ENCODE peak calls at places on chromosomes 5 and 9, in four cellular contexts. A, S, U and R are unnamed samples.

GRCh38 chr9:91914404-91914803 is 35.6 kb downstream of the ROR2 start:
- DNase-seq in A (no peak), S (peak; percentile 46), U (no peak), R (peak; percentile 64)

GRCh38 chr9:121915304-121915625 is 177.8 kb downstream of the TTLL11 start:
- DNase-seq in A (no peak), S (no peak), U (no peak), R (no peak)

GRCh38 chr9:2788948-2789347 is 54.9 kb downstream of the PUM3 start:
- DNase-seq in A (no peak), S (no peak), U (no peak), R (no peak)

GRCh38 chr9:94554439-94555331 is at the start of gene PCAT7:
- DNase-seq in A (peak; percentile 56), S (peak; percentile 78), U (peak; percentile 84), R (peak; percentile 72)

GRCh38 chr9:76744336-76744735 is 19.9 kb upstream of the PCA3 start:
- DNase-seq in A (no peak), S (no peak), U (no peak), R (no peak)

GRCh38 chr5:163569284-163569683 is 63.9 kb downstream of the MAT2B start:
- DNase-seq in A (peak; percentile 51), S (no peak), U (no peak), R (no peak)

GRCh38 chr5:110414360-110414759 is 312.1 kb downstream of the TMEM232 start:
- DNase-seq in A (no peak), S (no peak), U (peak; percentile 8), R (no peak)

GRCh38 chr9:6758418-6759113 is 793 bp downstream of the KDM4C start:
- DNase-seq in A (peak; percentile 61), S (peak; percentile 56), U (peak; percentile 49), R (peak; percentile 32)

GRCh38 chr5:95487880-95488279 is 66.9 kb downstream of the SKIC3 start:
- DNase-seq in A (no peak), S (no peak), U (no peak), R (no peak)

GRCh38 chr9:84781431-84781830 is 111.9 kb downstream of the NTRK2 start:
- DNase-seq in A (peak; percentile 15), S (peak; percentile 19), U (peak; percentile 23), R (no peak)

GRCh38 chr5:128284236-128284635 is 200.7 kb downstream of the SLC12A2 start:
- DNase-seq in A (no peak), S (no peak), U (no peak), R (no peak)

GRCh38 chr9:126415741-126416370 is 89.2 kb downstream of the MVB12B start:
- DNase-seq in A (no peak), S (no peak), U (no peak), R (no peak)

GRCh38 chr5:65907138-65907537 is 19.2 kb upstream of the ERBIN start:
- DNase-seq in A (no peak), S (no peak), U (no peak), R (no peak)

GRCh38 chr5:170273968-170274710 is 23.4 kb downstream of the LCP2 start:
- DNase-seq in A (peak; percentile 42), S (peak; percentile 72), U (no peak), R (peak; percentile 67)

GRCh38 chr5:106699198-106699597 is 971.5 kb downstream of the EFNA5 start:
- DNase-seq in A (no peak), S (peak; percentile 69), U (no peak), R (no peak)

GRCh38 chr9:20994486-20994885 is 37.0 kb downstream of the HACD4 start:
- DNase-seq in A (no peak), S (no peak), U (no peak), R (no peak)

GRCh38 chr5:168865973-168866372 is 286.8 kb upstream of the PANK3 start:
- DNase-seq in A (no peak), S (peak; percentile 48), U (no peak), R (no peak)

GRCh38 chr5:5418006-5418405 is 4.5 kb upstream of the ICE1 start:
- DNase-seq in A (no peak), S (no peak), U (no peak), R (no peak)

GRCh38 chr5:54176066-54176835 is 134.1 kb downstream of the ARL15 start:
- DNase-seq in A (no peak), S (no peak), U (no peak), R (no peak)

GRCh38 chr9:9499546-9499945 is 1113.3 kb downstream of the PTPRD start:
- DNase-seq in A (no peak), S (no peak), U (no peak), R (no peak)

GRCh38 chr5:127694518-127695171 is 8.5 kb upstream of the CCDC192 start:
- DNase-seq in A (no peak), S (no peak), U (no peak), R (no peak)

GRCh38 chr5:159906463-159906862 is 9.8 kb upstream of the ADRA1B start:
- DNase-seq in A (no peak), S (no peak), U (no peak), R (no peak)

GRCh38 chr5:174556756-174557155 is 167.6 kb upstream of the MSX2 start:
- DNase-seq in A (no peak), S (no peak), U (no peak), R (no peak)

GRCh38 chr9:90466481-90466880 is 176.1 kb downstream of the DIRAS2 start:
- DNase-seq in A (no peak), S (no peak), U (no peak), R (no peak)

GRCh38 chr5:149221326-149221725 is 50.3 kb upstream of the AFAP1L1 start:
- DNase-seq in A (no peak), S (no peak), U (peak; percentile 18), R (no peak)

DNA sequence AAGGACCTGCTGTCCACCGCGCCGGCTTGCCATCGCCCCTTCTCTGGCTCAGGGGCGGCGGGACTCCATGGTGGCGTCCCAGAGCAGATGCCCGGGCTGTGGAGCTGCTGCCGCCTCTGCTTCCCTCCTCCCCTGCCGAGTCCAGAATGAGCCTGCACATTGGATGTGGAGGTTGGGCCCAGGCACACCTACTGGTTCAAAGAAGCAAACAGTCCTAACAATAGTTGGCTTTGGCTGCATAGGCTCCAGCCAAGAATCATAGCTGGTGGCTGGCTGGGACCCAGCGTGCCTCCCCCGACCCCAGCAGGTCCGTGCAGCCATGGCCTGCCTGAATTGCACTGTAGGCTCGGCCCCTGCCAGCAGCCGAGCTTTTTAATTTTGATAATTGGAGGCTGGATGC is 25.8 kb downstream of the ADAMTSL2 start:
- DNase-seq in A (no peak), S (no peak), U (no peak), R (no peak)
- TF ChIP-seq FOXJ3 in A (no peak), S (no peak), U (no peak), R (no peak)

GRCh38 chr5:135534609-135535419 is 950 bp downstream of the NEUROG1 start:
- DNase-seq in A (peak; percentile 52), S (peak; percentile 69), U (no peak), R (no peak)

GRCh38 chr5:135533794-135534193 is 2.0 kb downstream of the NEUROG1 start:
- DNase-seq in A (no peak), S (no peak), U (no peak), R (no peak)

GRCh38 chr5:135535420-135535819 is 344 bp downstream of the NEUROG1 start:
- DNase-seq in A (no peak), S (no peak), U (no peak), R (no peak)

GRCh38 chr5:135535820-135536801 is at the start of gene NEUROG1:
- DNase-seq in A (peak; percentile 61), S (peak; percentile 92), U (no peak), R (no peak)

GRCh38 chr5:135533346-135533745 is 2.4 kb downstream of the NEUROG1 start:
- DNase-seq in A (no peak), S (no peak), U (no peak), R (no peak)
- TF ChIP-seq FOXJ3 in A (no peak), S (no peak), U (no peak), R (no peak)

GRCh38 chr9:38185647-38186371 is 116.8 kb upstream of the SHB start:
- DNase-seq in A (no peak), S (no peak), U (no peak), R (no peak)
- TF ChIP-seq FOXJ3 in A (no peak), S (no peak), U (no peak), R (no peak)

GRCh38 chr5:15645376-15645775 is 145.4 kb downstream of the FBXL7 start:
- DNase-seq in A (no peak), S (no peak), U (no peak), R (no peak)

GRCh38 chr5:15645776-15646175 is 145.8 kb downstream of the FBXL7 start:
- DNase-seq in A (no peak), S (no peak), U (no peak), R (no peak)

GRCh38 chr5:15647251-15647650 is 147.3 kb downstream of the FBXL7 start:
- DNase-seq in A (no peak), S (no peak), U (no peak), R (no peak)

GRCh38 chr5:15646351-15646750 is 146.4 kb downstream of the FBXL7 start:
- DNase-seq in A (no peak), S (no peak), U (no peak), R (no peak)

GRCh38 chr5:15643731-15644130 is 143.8 kb downstream of the FBXL7 start:
- DNase-seq in A (no peak), S (no peak), U (no peak), R (no peak)
- TF ChIP-seq FOXJ3 in A (no peak), S (no peak), U (no peak), R (no peak)

GRCh38 chr9:16672501-16672900 is 198.0 kb downstream of the BNC2 start:
- DNase-seq in A (no peak), S (no peak), U (no peak), R (no peak)

GRCh38 chr9:16673171-16673570 is 197.3 kb downstream of the BNC2 start:
- DNase-seq in A (no peak), S (no peak), U (no peak), R (no peak)

GRCh38 chr9:16671591-16672137 is 198.8 kb downstream of the BNC2 start:
- DNase-seq in A (no peak), S (no peak), U (no peak), R (no peak)

GRCh38 chr9:16676547-16676946 is 193.9 kb downstream of the BNC2 start:
- DNase-seq in A (no peak), S (no peak), U (no peak), R (no peak)

GRCh38 chr9:16675131-16675530 is 195.3 kb downstream of the BNC2 start:
- DNase-seq in A (no peak), S (no peak), U (no peak), R (no peak)
- TF ChIP-seq FOXJ3 in A (no peak), S (no peak), U (no peak), R (no peak)

GRCh38 chr5:33257807-33258491 is 182.8 kb upstream of the TARS1 start:
- DNase-seq in A (no peak), S (no peak), U (no peak), R (no peak)
- TF ChIP-seq FOXJ3 in A (no peak), S (no peak), U (no peak), R (no peak)

GRCh38 chr9:36861528-36862205 is 172.4 kb downstream of the PAX5 start:
- DNase-seq in A (no peak), S (no peak), U (no peak), R (no peak)

GRCh38 chr9:36854751-36855150 is 179.3 kb downstream of the PAX5 start:
- DNase-seq in A (no peak), S (no peak), U (no peak), R (no peak)

GRCh38 chr9:36862206-36863145 is 171.6 kb downstream of the PAX5 start:
- DNase-seq in A (peak; percentile 80), S (peak; percentile 74), U (peak; percentile 46), R (peak; percentile 46)

GRCh38 chr9:36855443-36856315 is 178.4 kb downstream of the PAX5 start:
- DNase-seq in A (peak; percentile 43), S (peak; percentile 77), U (peak; percentile 41), R (peak; percentile 59)

GRCh38 chr9:36858805-36859375 is 175.2 kb downstream of the PAX5 start:
- DNase-seq in A (no peak), S (no peak), U (no peak), R (no peak)
- TF ChIP-seq FOXJ3 in A (no peak), S (no peak), U (no peak), R (no peak)

GRCh38 chr5:147504001-147504400 is 5.9 kb downstream of the DPYSL3 start:
- DNase-seq in A (no peak), S (no peak), U (no peak), R (no peak)
- TF ChIP-seq FOXJ3 in A (no peak), S (no peak), U (no peak), R (no peak)